ENCODE peak calls at places on chromosomes 12 and 14, in four cellular contexts. G is activated CD4-positive, alpha-beta T cell treated with anti-CD3 and anti-CD28 coated beads, Interleukin-2, amount 50 U/mL, for 4 hours; Y is stimulated activated CD8-positive, alpha-beta memory T cell treated with anti-CD3 and anti-CD28 coated beads, Interleukin-7, amount 100 ng/mL, for 48 hours; S is frontal cortex. K is an unnamed sample.

GRCh38 chr12:26338574-26339572 is 143.5 kb downstream of the SSPN start:
- DNase-seq in S (peak), G (no peak), Y (no peak), K (peak)

GRCh38 chr12:53190108-53190729 is 9.5 kb upstream of the CSAD start:
- DNase-seq in G (peak), Y (no peak), S (peak), K (peak)

GRCh38 chr12:25121916-25122315 is 73.0 kb downstream of the DNAI7 start:
- DNase-seq in S (no peak), Y (no peak), G (no peak), K (peak)

GRCh38 chr12:5989621-5990020 is 44.6 kb upstream of the ANO2 start:
- DNase-seq in S (no peak), G (no peak), Y (no peak), K (no peak)

GRCh38 chr12:63318933-63319332 is 167.9 kb upstream of the AVPR1A start:
- DNase-seq in Y (no peak), G (no peak), S (no peak), K (no peak)

GRCh38 chr14:92917041-92917940 is 5.7 kb upstream of the CHGA start:
- DNase-seq in S (no peak), Y (no peak), G (no peak), K (no peak)

GRCh38 chr14:74648643-74649042 is 36.6 kb upstream of the LTBP2 start:
- DNase-seq in G (no peak), S (no peak), Y (no peak), K (no peak)

GRCh38 chr14:105863296-105864108 is 337.1 kb downstream of the TMEM121 start:
- DNase-seq in Y (no peak), S (no peak), G (no peak), K (no peak)

GRCh38 chr12:77954156-77954555 is 123.5 kb downstream of the NAV3 start:
- DNase-seq in Y (no peak), S (no peak), G (no peak), K (no peak)

GRCh38 chr12:1003600-1004271 is 12.7 kb downstream of the ERC1 start:
- DNase-seq in Y (no peak), S (no peak), G (no peak), K (no peak)

GRCh38 chr14:95227279-95227860 is 70.0 kb upstream of the DICER1 start:
- DNase-seq in Y (no peak), S (no peak), G (no peak), K (no peak)

GRCh38 chr12:131991816-131992430 is 42.2 kb downstream of the EP400 start:
- DNase-seq in Y (no peak), G (no peak), S (no peak), K (no peak)

GRCh38 chr12:107645630-107646333 is 39.8 kb upstream of the PWP1 start:
- DNase-seq in G (no peak), S (no peak), Y (no peak), K (no peak)

K was measured in mammary epithelial cell.